ENCODE peak calls at places on chromosomes 13 and 19, in ten cellular contexts. K is testis; R is fibroblast of lung; N is ovary; W is esophagus squamous epithelium; F is SK-N-SH; P is CD4-positive, alpha-beta T cell; O is endodermal cell; J is AG04450; C is naive thymus-derived CD4-positive, alpha-beta T cell. Z is an unnamed sample.
A peak's percentile ranks its signal among the peaks of the same experiment; 100 is the strongest.

GRCh38 chr19:4352701-4353121 is 9.3 kb downstream of the MPND start:
- DNase-seq in K (peak; percentile 42), R (peak; percentile 50), N (peak; percentile 65), W (no peak), F (peak; percentile 88), P (peak; percentile 50), O (peak; percentile 91), J (no peak), C (peak; percentile 31), Z (no peak)

GRCh38 chr13:75946746-75947397 is 310.7 kb downstream of the LMO7 start:
- DNase-seq in K (peak; percentile 15), R (no peak), N (no peak), W (no peak), F (no peak), P (no peak), O (no peak), J (no peak), C (no peak), Z (no peak)

GRCh38 chr19:8004723-8005513 is 523 bp downstream of the ELAVL1 start:
- DNase-seq in K (peak; percentile 34), R (peak; percentile 23), N (no peak), W (no peak), F (peak; percentile 78), P (peak; percentile 7), O (no peak), J (no peak), C (no peak), Z (no peak)

GRCh38 chr13:23160241-23161175 is 20.3 kb upstream of the SGCG start:
- DNase-seq in K (no peak), R (peak; percentile 2), N (no peak), W (no peak), F (no peak), P (no peak), O (peak; percentile 72), J (no peak), C (no peak), Z (no peak)

GRCh38 chr19:43684326-43684725 is 14.4 kb upstream of the PLAUR start:
- DNase-seq in K (no peak), R (no peak), N (no peak), W (no peak), F (no peak), P (no peak), O (no peak), J (no peak), C (no peak), Z (no peak)

GRCh38 chr19:33246729-33247440 is 21.2 kb upstream of the SLC7A10 start:
- DNase-seq in K (no peak), R (no peak), N (no peak), W (no peak), F (peak; percentile 37), P (no peak), O (no peak), J (no peak), C (no peak), Z (no peak)

GRCh38 chr19:20660473-20660872 is 898 bp downstream of the ZNF626 start:
- DNase-seq in K (peak; percentile 22), R (no peak), N (peak; percentile 17), W (no peak), F (peak; percentile 15), P (no peak), O (peak; percentile 63), J (no peak), C (no peak), Z (no peak)

GRCh38 chr13:110711778-110712070 is 1.8 kb upstream of the ING1 start:
- DNase-seq in K (no peak), R (peak; percentile 26), N (no peak), W (no peak), F (no peak), P (no peak), O (no peak), J (no peak), C (no peak), Z (no peak)

GRCh38 chr19:57511484-57511883 is 11.7 kb downstream of the ZNF773 start:
- DNase-seq in K (no peak), R (no peak), N (no peak), W (no peak), F (no peak), P (no peak), O (no peak), J (no peak), C (no peak), Z (no peak)

GRCh38 chr19:57515218-57515617 is 11.9 kb upstream of the ZNF549 start:
- DNase-seq in K (no peak), R (no peak), N (no peak), W (no peak), F (no peak), P (no peak), O (no peak), J (no peak), C (no peak), Z (no peak)

DNA sequence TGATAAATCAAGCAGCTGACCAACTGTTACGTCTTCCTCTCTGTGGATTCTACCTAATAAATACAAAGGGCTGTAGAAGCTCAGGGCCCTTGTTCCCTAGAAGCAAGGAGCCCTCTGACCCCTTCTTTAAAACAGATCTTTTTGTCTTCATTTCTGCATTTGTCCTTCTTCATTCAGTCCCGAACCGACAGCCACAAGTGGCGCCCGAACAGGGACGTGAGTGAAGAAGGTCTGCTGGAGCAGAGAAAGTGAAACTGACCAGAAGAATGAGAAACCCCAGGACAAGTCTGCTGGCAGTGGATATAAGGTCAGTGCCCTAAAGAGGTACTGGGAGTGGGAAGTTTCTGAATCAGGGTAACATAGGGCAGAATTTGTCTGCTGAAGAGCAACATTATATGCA is 13.1 kb downstream of the ZNF773 start:
- DNase-seq in K (no peak), R (peak; percentile 49), N (no peak), W (no peak), F (no peak), P (no peak), O (no peak), J (no peak), C (no peak), Z (no peak)
- H3K9me3 ChIP-seq in K (no peaks in the 10 kb centered on the region), R (peaks cover 1% of the 10 kb centered on the region), N (no peaks in the 10 kb centered on the region), W (peaks cover 91% of the 10 kb centered on the region), F (peaks cover 27% of the 10 kb centered on the region), P (peaks cover 79% of the 10 kb centered on the region), O (peaks cover 50% of the 10 kb centered on the region), J (peaks cover 34% of the 10 kb centered on the region), C (peaks cover 80% of the 10 kb centered on the region), Z (peaks cover 23% of the 10 kb centered on the region)

GRCh38 chr19:6826281-6826920 is 53.9 kb downstream of the VAV1 start:
- DNase-seq in K (no peak), R (no peak), N (no peak), W (no peak), F (no peak), P (no peak), O (no peak), J (no peak), C (no peak), Z (no peak)

GRCh38 chr19:6828698-6829633 is 56.5 kb downstream of the VAV1 start:
- DNase-seq in K (peak; percentile 56), R (no peak), N (no peak), W (no peak), F (no peak), P (peak; percentile 20), O (peak; percentile 97), J (no peak), C (no peak), Z (no peak)

GRCh38 chr19:6832412-6832811 is 55.0 kb upstream of the ADGRE1 start:
- DNase-seq in K (no peak), R (no peak), N (no peak), W (no peak), F (no peak), P (no peak), O (no peak), J (no peak), C (no peak), Z (no peak)

GRCh38 chr19:6825076-6825774 is 52.7 kb downstream of the VAV1 start:
- DNase-seq in K (no peak), R (no peak), N (no peak), W (no peak), F (no peak), P (no peak), O (no peak), J (no peak), C (no peak), Z (no peak)

DNA sequence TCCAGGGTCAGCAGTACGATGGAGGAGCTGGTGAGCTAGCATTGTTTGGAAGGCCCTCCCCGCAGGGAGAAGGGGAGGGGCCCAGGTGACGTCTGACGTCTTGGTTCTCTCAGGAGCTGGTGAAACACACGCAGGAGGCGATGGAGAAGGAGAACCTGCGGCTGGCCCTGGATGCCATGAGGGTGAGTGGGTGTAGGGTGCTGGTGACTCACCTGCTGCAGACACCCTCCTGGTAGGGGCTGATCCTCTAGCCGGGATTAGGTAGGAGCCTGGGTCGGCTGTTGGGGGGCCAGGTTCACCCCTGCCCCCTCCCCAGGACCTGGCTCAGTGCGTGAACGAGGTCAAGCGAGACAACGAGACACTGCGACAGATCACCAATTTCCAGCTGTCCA is 55.8 kb downstream of the VAV1 start:
- DNase-seq in K (no peak), R (no peak), N (no peak), W (no peak), F (no peak), P (no peak), O (peak; percentile 86), J (no peak), C (no peak), Z (no peak)
- H3K9me3 ChIP-seq in K (no peaks in the 10 kb centered on the region), R (peaks cover 1% of the 10 kb centered on the region), N (no peaks in the 10 kb centered on the region), W (no peaks in the 10 kb centered on the region), F (no peaks in the 10 kb centered on the region), P (no peaks in the 10 kb centered on the region), O (peaks cover 44% of the 10 kb centered on the region), J (peaks cover 48% of the 10 kb centered on the region), C (no peaks in the 10 kb centered on the region), Z (no peaks in the 10 kb centered on the region)

GRCh38 chr19:34772697-34773554 is at the start of gene ZNF599:
- DNase-seq in K (peak; percentile 95), R (peak; percentile 91), N (peak; percentile 91), W (peak; percentile 54), F (peak; percentile 90), P (peak; percentile 86), O (peak; percentile 95), J (peak; percentile 77), C (peak; percentile 82), Z (peak; percentile 80)

GRCh38 chr19:34773555-34773864 is 495 bp upstream of the ZNF599 start:
- DNase-seq in K (no peak), R (no peak), N (no peak), W (no peak), F (no peak), P (no peak), O (no peak), J (no peak), C (no peak), Z (no peak)

GRCh38 chr19:34774857-34775256 is 1.8 kb upstream of the ZNF599 start:
- DNase-seq in K (no peak), R (no peak), N (no peak), W (no peak), F (no peak), P (no peak), O (no peak), J (no peak), C (no peak), Z (no peak)

GRCh38 chr19:34778342-34778741 is 5.3 kb upstream of the ZNF599 start:
- DNase-seq in K (no peak), R (no peak), N (no peak), W (no peak), F (no peak), P (no peak), O (no peak), J (no peak), C (no peak), Z (no peak)
- H3K9me3 ChIP-seq in K (no peaks in the 10 kb centered on the region), R (no peaks in the 10 kb centered on the region), N (no peaks in the 10 kb centered on the region), W (no peaks in the 10 kb centered on the region), F (no peaks in the 10 kb centered on the region), P (no peaks in the 10 kb centered on the region), O (no peaks in the 10 kb centered on the region), J (no peaks in the 10 kb centered on the region), C (no peaks in the 10 kb centered on the region), Z (no peaks in the 10 kb centered on the region)

GRCh38 chr19:12047868-12048267 is 4.9 kb downstream of the ZNF878 start:
- DNase-seq in K (no peak), R (no peak), N (no peak), W (no peak), F (no peak), P (no peak), O (no peak), J (no peak), C (no peak), Z (no peak)

GRCh38 chr19:12042893-12043292 is 7.4 kb upstream of the ZNF433 start:
- DNase-seq in K (no peak), R (no peak), N (no peak), W (no peak), F (no peak), P (no peak), O (no peak), J (no peak), C (no peak), Z (no peak)

GRCh38 chr19:12043752-12044422 is 8.4 kb upstream of the ZNF433 start:
- DNase-seq in K (no peak), R (no peak), N (no peak), W (no peak), F (no peak), P (no peak), O (no peak), J (no peak), C (no peak), Z (no peak)
- H3K9me3 ChIP-seq in K (no peaks in the 10 kb centered on the region), R (no peaks in the 10 kb centered on the region), N (no peaks in the 10 kb centered on the region), W (peaks cover 61% of the 10 kb centered on the region), F (peaks cover 8% of the 10 kb centered on the region), P (peaks cover 33% of the 10 kb centered on the region), O (peaks cover 72% of the 10 kb centered on the region), J (peaks cover 56% of the 10 kb centered on the region), C (peaks cover 42% of the 10 kb centered on the region), Z (peaks cover 16% of the 10 kb centered on the region)

Z was measured in T-helper 17 cell.